ENCODE peak calls at places on chromosomes 16 and 17, in seven cellular contexts. One of them, this sample, is unnamed.

GRCh38 chr16:84827131-84827574 is 7.4 kb downstream of the CRISPLD2 start:
- DNase-seq in uterus: peak
- DNase-seq in esophagus squamous epithelium: no peak
- DNase-seq in spleen: peak
- DNase-seq in tibial artery: no peak
- DNase-seq in heart left ventricle: no peak
- DNase-seq in ascending aorta: no peak
- DNase-seq in this sample: no peak

GRCh38 chr17:42067371-42068180 is 17.2 kb upstream of the C17orf113 start:
- DNase-seq in uterus: peak
- DNase-seq in esophagus squamous epithelium: no peak
- DNase-seq in spleen: peak
- DNase-seq in tibial artery: peak
- DNase-seq in heart left ventricle: peak
- DNase-seq in ascending aorta: peak
- DNase-seq in this sample: no peak

GRCh38 chr16:72050769-72051464 is 3.4 kb upstream of the HP start:
- DNase-seq in uterus: no peak
- DNase-seq in esophagus squamous epithelium: no peak
- DNase-seq in spleen: no peak
- DNase-seq in tibial artery: no peak
- DNase-seq in heart left ventricle: no peak
- DNase-seq in ascending aorta: no peak
- DNase-seq in this sample: no peak

GRCh38 chr17:78739331-78739853 is 42.7 kb downstream of the CYTH1 start:
- DNase-seq in uterus: no peak
- DNase-seq in esophagus squamous epithelium: no peak
- DNase-seq in spleen: peak
- DNase-seq in tibial artery: no peak
- DNase-seq in heart left ventricle: no peak
- DNase-seq in ascending aorta: no peak
- DNase-seq in this sample: no peak

GRCh38 chr16:56190903-56191806 is at the start of gene GNAO1:
- DNase-seq in uterus: peak
- DNase-seq in esophagus squamous epithelium: no peak
- DNase-seq in spleen: peak
- DNase-seq in tibial artery: peak
- DNase-seq in heart left ventricle: peak
- DNase-seq in ascending aorta: peak
- DNase-seq in this sample: no peak

GRCh38 chr17:12415031-12415430 is 250.7 kb upstream of the MYOCD start:
- DNase-seq in uterus: no peak
- DNase-seq in esophagus squamous epithelium: no peak
- DNase-seq in spleen: no peak
- DNase-seq in tibial artery: no peak
- DNase-seq in heart left ventricle: no peak
- DNase-seq in ascending aorta: peak
- DNase-seq in this sample: no peak

GRCh38 chr17:63435681-63436522 is 10.2 kb downstream of the CYB561 start:
- DNase-seq in uterus: no peak
- DNase-seq in esophagus squamous epithelium: no peak
- DNase-seq in spleen: no peak
- DNase-seq in tibial artery: no peak
- DNase-seq in heart left ventricle: no peak
- DNase-seq in ascending aorta: peak
- DNase-seq in this sample: no peak

GRCh38 chr16:78903237-78903636 is 697.3 kb downstream of the MAF start:
- DNase-seq in uterus: no peak
- DNase-seq in esophagus squamous epithelium: no peak
- DNase-seq in spleen: no peak
- DNase-seq in tibial artery: no peak
- DNase-seq in heart left ventricle: no peak
- DNase-seq in ascending aorta: no peak
- DNase-seq in this sample: no peak

GRCh38 chr16:13866073-13866472 is 53.9 kb upstream of the ERCC4 start:
- DNase-seq in uterus: peak
- DNase-seq in esophagus squamous epithelium: no peak
- DNase-seq in spleen: no peak
- DNase-seq in tibial artery: peak
- DNase-seq in heart left ventricle: peak
- DNase-seq in ascending aorta: peak
- DNase-seq in this sample: no peak

GRCh38 chr17:73282629-73283028 is 20.9 kb upstream of the CPSF4L start:
- DNase-seq in uterus: no peak
- DNase-seq in esophagus squamous epithelium: no peak
- DNase-seq in spleen: no peak
- DNase-seq in tibial artery: no peak
- DNase-seq in heart left ventricle: no peak
- DNase-seq in ascending aorta: no peak
- DNase-seq in this sample: no peak

GRCh38 chr17:49486012-49486641 is 9.0 kb upstream of the NGFR start:
- DNase-seq in uterus: peak
- DNase-seq in esophagus squamous epithelium: no peak
- DNase-seq in spleen: no peak
- DNase-seq in tibial artery: no peak
- DNase-seq in heart left ventricle: no peak
- DNase-seq in ascending aorta: no peak
- DNase-seq in this sample: no peak

GRCh38 chr17:59893617-59894100 is 738 bp downstream of the RPS6KB1 start:
- DNase-seq in uterus: no peak
- DNase-seq in esophagus squamous epithelium: no peak
- DNase-seq in spleen: no peak
- DNase-seq in tibial artery: no peak
- DNase-seq in heart left ventricle: no peak
- DNase-seq in ascending aorta: peak
- DNase-seq in this sample: no peak

GRCh38 chr16:27319257-27319965 is 5.6 kb downstream of the IL4R start:
- DNase-seq in uterus: peak
- DNase-seq in esophagus squamous epithelium: no peak
- DNase-seq in spleen: peak
- DNase-seq in tibial artery: peak
- DNase-seq in heart left ventricle: no peak
- DNase-seq in ascending aorta: peak
- DNase-seq in this sample: peak
- H3K4me3 ChIP-seq in uterus: no peak
- H3K4me3 ChIP-seq in esophagus squamous epithelium: no peak
- H3K4me3 ChIP-seq in spleen: no peak
- H3K4me3 ChIP-seq in tibial artery: no peak
- H3K4me3 ChIP-seq in heart left ventricle: no peak
- H3K4me3 ChIP-seq in ascending aorta: no peak
- H3K4me3 ChIP-seq in this sample: no peak

GRCh38 chr17:71764507-71764906 is 356.3 kb upstream of the SOX9 start:
- DNase-seq in uterus: no peak
- DNase-seq in esophagus squamous epithelium: no peak
- DNase-seq in spleen: no peak
- DNase-seq in tibial artery: no peak
- DNase-seq in heart left ventricle: no peak
- DNase-seq in ascending aorta: no peak
- DNase-seq in this sample: no peak
- TF ChIP-seq CTCF in uterus: no peak
- TF ChIP-seq CTCF in esophagus squamous epithelium: no peak
- TF ChIP-seq CTCF in spleen: no peak
- TF ChIP-seq CTCF in tibial artery: no peak
- TF ChIP-seq CTCF in heart left ventricle: no peak
- TF ChIP-seq CTCF in ascending aorta: no peak
- TF ChIP-seq CTCF in this sample: no peak

GRCh38 chr17:82023447-82024241 is 539 bp downstream of the LRRC45 start:
- DNase-seq in uterus: no peak
- DNase-seq in esophagus squamous epithelium: no peak
- DNase-seq in spleen: no peak
- DNase-seq in tibial artery: no peak
- DNase-seq in heart left ventricle: no peak
- DNase-seq in ascending aorta: no peak
- DNase-seq in this sample: no peak
- H3K27ac ChIP-seq in uterus: peak
- H3K27ac ChIP-seq in esophagus squamous epithelium: peak
- H3K27ac ChIP-seq in spleen: peak
- H3K27ac ChIP-seq in tibial artery: peak
- H3K27ac ChIP-seq in heart left ventricle: no peak
- H3K27ac ChIP-seq in ascending aorta: no peak
- H3K27ac ChIP-seq in this sample: peak

GRCh38 chr17:81043725-81044427 is 8.9 kb downstream of the BAIAP2 start:
- DNase-seq in uterus: no peak
- DNase-seq in esophagus squamous epithelium: no peak
- DNase-seq in spleen: peak
- DNase-seq in tibial artery: no peak
- DNase-seq in heart left ventricle: no peak
- DNase-seq in ascending aorta: no peak
- DNase-seq in this sample: no peak

GRCh38 chr17:81044764-81045589 is 10.0 kb downstream of the BAIAP2 start:
- DNase-seq in uterus: peak
- DNase-seq in esophagus squamous epithelium: no peak
- DNase-seq in spleen: peak
- DNase-seq in tibial artery: peak
- DNase-seq in heart left ventricle: peak
- DNase-seq in ascending aorta: peak
- DNase-seq in this sample: no peak

GRCh38 chr17:81043319-81043724 is 8.4 kb downstream of the BAIAP2 start:
- DNase-seq in uterus: no peak
- DNase-seq in esophagus squamous epithelium: no peak
- DNase-seq in spleen: peak
- DNase-seq in tibial artery: no peak
- DNase-seq in heart left ventricle: no peak
- DNase-seq in ascending aorta: no peak
- DNase-seq in this sample: no peak

GRCh38 chr17:81045590-81046095 is 10.7 kb downstream of the BAIAP2 start:
- DNase-seq in uterus: no peak
- DNase-seq in esophagus squamous epithelium: no peak
- DNase-seq in spleen: no peak
- DNase-seq in tibial artery: no peak
- DNase-seq in heart left ventricle: no peak
- DNase-seq in ascending aorta: no peak
- DNase-seq in this sample: no peak

GRCh38 chr17:81044428-81044763 is 9.4 kb downstream of the BAIAP2 start:
- DNase-seq in uterus: no peak
- DNase-seq in esophagus squamous epithelium: no peak
- DNase-seq in spleen: no peak
- DNase-seq in tibial artery: no peak
- DNase-seq in heart left ventricle: no peak
- DNase-seq in ascending aorta: no peak
- DNase-seq in this sample: no peak
- H3K4me3 ChIP-seq in uterus: no peak
- H3K4me3 ChIP-seq in esophagus squamous epithelium: no peak
- H3K4me3 ChIP-seq in spleen: no peak
- H3K4me3 ChIP-seq in tibial artery: no peak
- H3K4me3 ChIP-seq in heart left ventricle: peak
- H3K4me3 ChIP-seq in ascending aorta: no peak
- H3K4me3 ChIP-seq in this sample: peak

GRCh38 chr16:740764-741505 is at the start of gene CIAO3:
- DNase-seq in uterus: peak
- DNase-seq in esophagus squamous epithelium: no peak
- DNase-seq in spleen: peak
- DNase-seq in tibial artery: peak
- DNase-seq in heart left ventricle: peak
- DNase-seq in ascending aorta: peak
- DNase-seq in this sample: peak

GRCh38 chr16:741986-742629 is 1.3 kb upstream of the CIAO3 start:
- DNase-seq in uterus: no peak
- DNase-seq in esophagus squamous epithelium: no peak
- DNase-seq in spleen: peak
- DNase-seq in tibial artery: no peak
- DNase-seq in heart left ventricle: peak
- DNase-seq in ascending aorta: no peak
- DNase-seq in this sample: no peak

GRCh38 chr16:746637-747036 is 5.8 kb upstream of the CIAO3 start:
- DNase-seq in uterus: no peak
- DNase-seq in esophagus squamous epithelium: no peak
- DNase-seq in spleen: no peak
- DNase-seq in tibial artery: no peak
- DNase-seq in heart left ventricle: no peak
- DNase-seq in ascending aorta: no peak
- DNase-seq in this sample: no peak

GRCh38 chr16:745739-746138 is 4.9 kb upstream of the CIAO3 start:
- DNase-seq in uterus: no peak
- DNase-seq in esophagus squamous epithelium: no peak
- DNase-seq in spleen: peak
- DNase-seq in tibial artery: no peak
- DNase-seq in heart left ventricle: no peak
- DNase-seq in ascending aorta: no peak
- DNase-seq in this sample: no peak

DNA sequence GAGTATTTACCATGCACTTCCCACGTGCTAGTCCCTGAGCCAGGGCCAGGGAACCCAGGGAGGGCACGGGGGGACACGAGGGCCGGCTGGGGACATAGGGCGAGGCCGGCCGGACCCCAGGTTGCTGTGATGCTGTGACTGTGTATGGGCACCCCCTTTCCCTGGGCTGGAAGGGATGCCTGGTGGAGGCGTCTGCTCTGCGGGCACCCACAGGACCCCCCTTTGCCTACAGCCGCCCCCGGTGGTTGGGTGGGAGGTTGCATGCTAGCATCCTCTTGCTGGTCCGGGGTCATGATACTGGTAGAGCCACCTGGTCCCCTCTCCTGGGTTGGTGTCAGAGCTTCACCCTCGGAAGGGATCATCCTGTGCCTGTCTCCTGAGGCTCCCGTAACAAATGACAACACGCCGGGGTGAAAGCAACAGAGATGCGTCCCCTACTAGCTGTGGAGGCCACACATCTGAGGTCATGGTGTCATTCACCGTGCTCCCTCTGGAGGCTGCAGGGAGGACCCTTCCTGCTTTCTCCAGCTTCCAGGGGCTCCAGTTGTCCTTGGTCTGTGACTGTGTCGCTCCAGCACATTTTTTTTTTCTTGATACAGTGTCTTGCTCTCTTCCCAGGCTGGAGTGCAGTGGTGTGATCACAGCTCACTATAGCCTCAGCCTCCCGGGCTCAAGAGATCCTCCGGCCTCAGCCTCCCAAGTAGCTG is 3.1 kb upstream of the CIAO3 start:
- DNase-seq in uterus: no peak
- DNase-seq in esophagus squamous epithelium: no peak
- DNase-seq in spleen: peak
- DNase-seq in tibial artery: no peak
- DNase-seq in heart left ventricle: no peak
- DNase-seq in ascending aorta: no peak
- DNase-seq in this sample: no peak
- TF ChIP-seq CTCF in uterus: no peak
- TF ChIP-seq CTCF in esophagus squamous epithelium: no peak
- TF ChIP-seq CTCF in spleen: no peak
- TF ChIP-seq CTCF in tibial artery: no peak
- TF ChIP-seq CTCF in heart left ventricle: no peak
- TF ChIP-seq CTCF in ascending aorta: no peak
- TF ChIP-seq CTCF in this sample: no peak

This sample was measured in coronary artery.